ENCODE peak calls at places on chromosomes 3 and 15, in ten cellular contexts. Z is neural progenitor cell; K is heart left ventricle; W is kidney; X is tibial nerve; S is CD4-positive, alpha-beta T cell; E is HL-60; J is left ventricle myocardium inferior; B is hepatocyte; N is lung. M is an unnamed sample.

GRCh38 chr3:107845355-107846281 is 245.2 kb downstream of the CD47 start:
- DNase-seq in Z (no peak), K (no peak), W (no peak), X (no peak), S (no peak), E (no peak), J (no peak), B (peak), N (no peak), M (peak)

GRCh38 chr3:109944836-109945235 is 607.5 kb upstream of the DPPA4 start:
- DNase-seq in Z (no peak), K (no peak), W (no peak), X (no peak), S (no peak), E (no peak), J (no peak), B (no peak), N (no peak), M (no peak)

GRCh38 chr15:22869856-22870255 is 31.4 kb downstream of the NIPA2 start:
- DNase-seq in Z (no peak), K (no peak), W (no peak), X (no peak), S (no peak), E (no peak), J (no peak), B (no peak), N (no peak), M (no peak)

GRCh38 chr15:42558739-42559138 is 10.1 kb downstream of the HAUS2 start:
- DNase-seq in Z (no peak), K (no peak), W (no peak), X (no peak), S (no peak), E (no peak), J (no peak), B (no peak), N (no peak), M (no peak)

GRCh38 chr15:40844543-40844981 is 714 bp downstream of the SPINT1 start:
- DNase-seq in Z (peak), K (peak), W (peak), X (no peak), S (no peak), E (peak), J (peak), B (peak), N (peak), M (peak)

GRCh38 chr15:57698243-57698642 is 8.3 kb upstream of the POLR2M start:
- DNase-seq in Z (no peak), K (no peak), W (no peak), X (no peak), S (no peak), E (no peak), J (no peak), B (no peak), N (no peak), M (no peak)

GRCh38 chr3:59364471-59364870 is 314.6 kb upstream of the CFAP20DC start:
- DNase-seq in Z (no peak), K (no peak), W (no peak), X (no peak), S (no peak), E (no peak), J (no peak), B (no peak), N (no peak), M (no peak)

GRCh38 chr3:11611271-11611893 is 32.3 kb downstream of the VGLL4 start:
- DNase-seq in Z (peak), K (no peak), W (no peak), X (no peak), S (no peak), E (no peak), J (no peak), B (no peak), N (no peak), M (no peak)

GRCh38 chr15:60801336-60801735 is 322.4 kb upstream of the ICE2 start:
- DNase-seq in Z (no peak), K (no peak), W (no peak), X (no peak), S (no peak), E (no peak), J (no peak), B (no peak), N (no peak), M (no peak)

GRCh38 chr15:80317389-80318169 is 65.6 kb upstream of the CTXND1 start:
- DNase-seq in Z (no peak), K (no peak), W (peak), X (no peak), S (no peak), E (no peak), J (peak), B (peak), N (peak), M (peak)

GRCh38 chr15:71494565-71494964 is 315.8 kb upstream of the NR2E3 start:
- DNase-seq in Z (no peak), K (no peak), W (no peak), X (no peak), S (no peak), E (no peak), J (no peak), B (no peak), N (no peak), M (no peak)

GRCh38 chr15:44804303-44805046 is 68.1 kb downstream of the TRIM69 start:
- DNase-seq in Z (no peak), K (no peak), W (no peak), X (no peak), S (no peak), E (no peak), J (no peak), B (no peak), N (no peak), M (no peak)

GRCh38 chr15:89999676-90000174 is 1.4 kb upstream of the ZNF710 start:
- DNase-seq in Z (peak), K (peak), W (no peak), X (no peak), S (no peak), E (no peak), J (no peak), B (peak), N (peak), M (no peak)

GRCh38 chr15:36579792-36580431 is 486 bp downstream of the CDIN1 start:
- DNase-seq in Z (no peak), K (peak), W (no peak), X (no peak), S (no peak), E (no peak), J (peak), B (peak), N (no peak), M (peak)

GRCh38 chr3:137845666-137846065 is 81.6 kb downstream of the SOX14 start:
- DNase-seq in Z (peak), K (no peak), W (no peak), X (no peak), S (no peak), E (no peak), J (no peak), B (no peak), N (no peak), M (no peak)

GRCh38 chr3:152195206-152195605 is 73.5 kb upstream of the MBNL1 start:
- DNase-seq in Z (no peak), K (no peak), W (no peak), X (no peak), S (no peak), E (no peak), J (no peak), B (no peak), N (no peak), M (no peak)

GRCh38 chr3:140727886-140728285 is 50.0 kb downstream of the TRIM42 start:
- DNase-seq in Z (no peak), K (no peak), W (no peak), X (no peak), S (no peak), E (no peak), J (no peak), B (peak), N (no peak), M (no peak)

DNA sequence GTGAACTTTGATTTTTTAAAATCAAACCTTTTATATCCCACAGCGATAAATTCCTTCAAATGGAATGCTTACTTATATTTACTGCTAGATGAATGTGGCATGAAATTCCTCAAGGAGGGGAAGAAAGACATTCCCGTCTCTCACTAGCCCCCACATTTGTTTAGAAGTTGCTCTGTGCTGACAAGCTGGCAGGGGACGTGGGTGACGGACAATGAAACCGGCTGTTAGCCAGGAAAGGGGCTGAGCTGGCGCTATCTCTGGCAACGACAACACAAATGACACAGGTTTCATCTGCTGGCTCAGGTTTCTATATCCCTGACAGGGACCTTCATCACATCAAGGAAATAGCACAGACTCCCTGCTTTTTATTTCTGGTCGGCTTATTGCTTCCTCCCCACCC is 15.8 kb downstream of the RUVBL1 start:
- DNase-seq in Z (no peak), K (no peak), W (no peak), X (no peak), S (no peak), E (no peak), J (peak), B (no peak), N (no peak), M (no peak)
- H3K27ac ChIP-seq in Z (no peak), K (peak), W (no peak), X (no peak), S (no peak), E (no peak), J (peak), B (no peak), N (peak), M (no peak)

DNA sequence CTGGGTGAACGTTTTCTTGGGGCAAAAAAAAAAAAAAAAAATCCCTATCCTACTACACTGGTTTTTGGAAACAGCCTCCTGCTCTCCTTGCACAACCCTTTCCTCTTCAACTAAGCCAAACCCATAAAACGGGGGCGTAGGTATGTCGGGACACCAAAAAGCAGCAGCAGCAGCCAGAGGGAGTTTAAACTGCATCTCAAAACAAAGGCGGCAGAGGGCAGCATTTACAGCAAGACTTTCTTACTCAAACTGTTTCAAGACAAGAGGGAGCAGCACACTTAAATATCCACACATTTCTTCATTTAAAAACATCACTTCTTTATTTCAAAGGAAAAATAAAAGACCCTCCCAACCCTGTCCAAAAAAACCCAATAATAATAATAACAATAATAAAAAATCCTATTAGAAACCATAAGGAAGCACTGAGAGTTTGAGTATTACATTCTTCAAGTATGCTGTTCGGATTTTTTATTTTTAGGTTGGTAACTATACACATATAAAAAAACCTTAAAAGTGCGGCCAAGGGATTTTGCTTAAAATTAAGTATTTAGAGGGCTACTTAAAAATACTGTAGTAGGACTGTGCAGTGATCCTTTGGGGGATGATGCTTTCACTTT is 43.9 kb upstream of the PLXND1 start:
- DNase-seq in Z (peak), K (no peak), W (no peak), X (peak), S (peak), E (peak), J (peak), B (peak), N (peak), M (peak)
- TF ChIP-seq CTCF in Z (peak), K (peak), W (peak), X (peak), S (peak), E (peak), J (peak), B (peak), N (peak), M (peak)

GRCh38 chr3:119795849-119796248 is 13.9 kb downstream of the NR1I2 start:
- DNase-seq in Z (no peak), K (no peak), W (no peak), X (no peak), S (no peak), E (no peak), J (no peak), B (no peak), N (no peak), M (no peak)
- H3K27ac ChIP-seq in Z (no peak), K (no peak), W (no peak), X (no peak), S (no peak), E (no peak), J (no peak), B (peak), N (no peak), M (no peak)

GRCh38 chr3:49327485-49327884 is 12.4 kb downstream of the USP4 start:
- DNase-seq in Z (peak), K (no peak), W (no peak), X (no peak), S (no peak), E (no peak), J (no peak), B (no peak), N (no peak), M (no peak)
- TF ChIP-seq CTCF in Z (peak), K (no peak), W (no peak), X (no peak), S (no peak), E (no peak), J (no peak), B (peak), N (no peak), M (no peak)

DNA sequence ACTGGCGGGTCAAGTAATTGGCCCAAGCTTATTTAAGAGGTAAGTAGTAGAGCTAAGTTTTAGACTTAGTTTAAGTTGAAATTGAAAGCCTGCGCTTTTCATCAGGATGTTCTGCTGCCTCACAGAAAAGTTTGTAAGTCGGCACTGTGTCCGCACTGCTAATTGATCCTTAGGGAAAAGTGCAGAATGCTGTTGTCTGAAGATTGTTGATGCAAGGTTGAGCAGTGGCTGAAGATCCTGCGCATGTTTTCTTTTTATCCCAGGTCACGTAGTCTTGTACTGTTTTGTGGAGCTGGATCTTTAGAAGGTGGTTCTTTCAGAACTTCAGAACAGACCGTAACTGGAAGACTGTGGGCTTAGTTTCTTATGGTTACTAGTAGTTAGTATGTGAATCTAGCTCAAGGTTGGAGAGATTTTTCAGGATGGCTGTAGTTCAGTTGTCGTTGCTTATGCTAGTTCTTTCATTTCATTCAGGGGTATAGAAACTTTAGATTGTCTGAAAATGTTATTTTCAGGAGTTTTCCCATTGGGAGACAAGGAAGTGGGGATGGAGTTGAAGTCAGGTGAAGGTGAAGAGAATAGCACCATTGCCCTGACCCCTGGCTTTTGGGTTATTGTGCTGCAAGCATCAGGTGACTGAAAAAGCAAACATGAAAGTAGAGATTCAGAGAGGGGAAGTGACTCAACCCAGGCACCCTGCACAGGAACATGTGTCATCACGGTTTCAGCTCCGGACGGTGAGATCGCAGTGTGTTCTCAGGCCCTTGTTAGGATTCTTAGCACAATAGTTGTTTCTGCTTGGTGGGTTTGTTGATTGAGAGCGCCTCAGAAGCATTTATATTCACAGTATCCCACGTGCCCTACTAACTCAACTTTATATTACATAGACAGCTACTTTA is 32.8 kb downstream of the AKAP13 start:
- DNase-seq in Z (no peak), K (no peak), W (peak), X (peak), S (peak), E (peak), J (peak), B (peak), N (peak), M (peak)
- H3K27ac ChIP-seq in Z (no peak), K (peak), W (no peak), X (peak), S (peak), E (peak), J (peak), B (peak), N (peak), M (peak)

GRCh38 chr15:73796266-73796939 is 43.3 kb upstream of the INSYN1 start:
- DNase-seq in Z (no peak), K (peak), W (no peak), X (no peak), S (no peak), E (no peak), J (peak), B (no peak), N (no peak), M (no peak)

GRCh38 chr15:73787621-73788020 is 34.5 kb upstream of the INSYN1 start:
- DNase-seq in Z (no peak), K (no peak), W (no peak), X (no peak), S (no peak), E (no peak), J (no peak), B (no peak), N (no peak), M (no peak)

GRCh38 chr15:73789491-73790240 is 36.5 kb upstream of the INSYN1 start:
- DNase-seq in Z (no peak), K (no peak), W (no peak), X (no peak), S (no peak), E (no peak), J (no peak), B (no peak), N (no peak), M (no peak)

GRCh38 chr15:73794501-73795133 is 41.5 kb upstream of the INSYN1 start:
- DNase-seq in Z (no peak), K (no peak), W (no peak), X (no peak), S (no peak), E (no peak), J (no peak), B (no peak), N (no peak), M (no peak)

DNA sequence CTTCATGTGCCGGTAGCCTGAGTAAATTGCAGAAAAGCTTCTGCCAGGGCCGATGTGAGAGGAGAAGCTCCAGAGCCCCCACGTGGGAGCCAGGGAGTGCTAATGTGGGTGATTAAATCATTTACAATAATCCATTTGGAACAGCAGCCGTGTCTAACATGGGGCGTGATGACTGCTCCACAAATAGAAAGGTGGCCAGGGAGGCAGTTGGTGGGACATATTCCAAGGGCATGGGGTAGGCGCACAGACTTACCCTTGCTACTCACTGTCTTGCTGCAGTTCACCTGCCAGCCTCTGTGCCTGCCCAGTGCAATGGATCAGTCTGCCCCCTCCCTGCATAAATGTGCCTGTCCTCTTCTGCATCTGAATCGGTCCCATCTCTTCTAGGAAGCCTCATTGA is 39.3 kb upstream of the INSYN1 start:
- DNase-seq in Z (no peak), K (no peak), W (no peak), X (no peak), S (no peak), E (no peak), J (peak), B (no peak), N (no peak), M (no peak)
- TF ChIP-seq CTCF in Z (no peak), K (no peak), W (no peak), X (no peak), S (no peak), E (no peak), J (peak), B (no peak), N (no peak), M (no peak)

DNA sequence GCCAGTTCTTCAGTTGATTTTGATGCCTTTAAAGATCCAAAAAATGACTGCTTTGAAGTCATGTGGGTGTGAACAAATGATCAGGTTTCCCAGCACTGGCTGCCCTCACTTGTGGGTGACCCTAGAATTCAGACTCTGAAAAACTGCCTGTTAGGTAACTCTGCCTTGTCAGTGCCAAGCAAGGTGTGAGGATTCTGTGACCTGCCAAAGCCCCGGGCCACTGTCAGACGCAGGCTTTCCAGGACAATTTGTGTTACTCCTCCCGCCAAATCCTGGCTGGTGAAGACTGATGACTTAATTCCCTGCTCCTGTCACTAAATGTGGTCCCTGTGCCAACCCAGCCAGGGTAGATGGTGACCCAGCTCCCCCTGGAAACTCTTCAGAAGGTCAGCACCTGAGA is 99.2 kb upstream of the PSMD6 start:
- DNase-seq in Z (no peak), K (no peak), W (peak), X (no peak), S (no peak), E (no peak), J (peak), B (no peak), N (no peak), M (no peak)
- H3K27ac ChIP-seq in Z (no peak), K (no peak), W (no peak), X (no peak), S (no peak), E (no peak), J (peak), B (no peak), N (no peak), M (no peak)

M was measured in RWPE1.